ENCODE peak calls at places on chromosome 5, in seven cellular contexts. K is PC-9, G is IMR-90, X is hepatocyte, D is DND-41, U is SK-N-SH, R is OCI-LY7. S is an unnamed sample.

GRCh38 chr5:139391570-139392323 is 2.0 kb upstream of the MZB1 start:
- DNase-seq in K (peak), G (peak), X (no peak), D (peak), U (no peak), R (peak), S (peak)

GRCh38 chr5:83149671-83150070 is 72.3 kb downstream of the XRCC4 start:
- DNase-seq in K (no peak), G (peak), X (no peak), D (no peak), U (no peak), R (no peak), S (no peak)

GRCh38 chr5:96250782-96251181 is 182.3 kb downstream of the PCSK1 start:
- DNase-seq in K (no peak), G (no peak), X (no peak), D (no peak), U (no peak), R (no peak), S (no peak)

GRCh38 chr5:156386976-156387375 is 60.0 kb downstream of the SGCD start:
- DNase-seq in K (no peak), G (no peak), X (no peak), D (no peak), U (no peak), R (no peak), S (no peak)

GRCh38 chr5:134245101-134245604 is 19.3 kb upstream of the PPP2CA start:
- DNase-seq in K (peak), G (peak), X (peak), D (no peak), U (no peak), R (no peak), S (no peak)

GRCh38 chr5:85278193-85278592 is 893.5 kb upstream of the EDIL3 start:
- DNase-seq in K (no peak), G (no peak), X (no peak), D (no peak), U (no peak), R (no peak), S (no peak)

GRCh38 chr5:82734291-82734690 is 342.9 kb downstream of the TMEM167A start:
- DNase-seq in K (no peak), G (no peak), X (no peak), D (no peak), U (no peak), R (no peak), S (no peak)

GRCh38 chr5:113552137-113552536 is 38.6 kb downstream of the YTHDC2 start:
- DNase-seq in K (no peak), G (no peak), X (no peak), D (no peak), U (no peak), R (no peak), S (no peak)

GRCh38 chr5:74889523-74890105 is 23.4 kb upstream of the FAM169A start:
- DNase-seq in K (no peak), G (no peak), X (no peak), D (no peak), U (no peak), R (no peak), S (no peak)

GRCh38 chr5:14915291-14915976 is 43.9 kb upstream of the ANKH start:
- DNase-seq in K (no peak), G (peak), X (peak), D (no peak), U (no peak), R (no peak), S (no peak)

GRCh38 chr5:154881986-154882385 is 23.6 kb downstream of the CNOT8 start:
- DNase-seq in K (no peak), G (no peak), X (no peak), D (no peak), U (no peak), R (no peak), S (no peak)

GRCh38 chr5:66661149-66661548 is 65.0 kb downstream of the MAST4 start:
- DNase-seq in K (no peak), G (peak), X (no peak), D (no peak), U (no peak), R (no peak), S (no peak)

DNA sequence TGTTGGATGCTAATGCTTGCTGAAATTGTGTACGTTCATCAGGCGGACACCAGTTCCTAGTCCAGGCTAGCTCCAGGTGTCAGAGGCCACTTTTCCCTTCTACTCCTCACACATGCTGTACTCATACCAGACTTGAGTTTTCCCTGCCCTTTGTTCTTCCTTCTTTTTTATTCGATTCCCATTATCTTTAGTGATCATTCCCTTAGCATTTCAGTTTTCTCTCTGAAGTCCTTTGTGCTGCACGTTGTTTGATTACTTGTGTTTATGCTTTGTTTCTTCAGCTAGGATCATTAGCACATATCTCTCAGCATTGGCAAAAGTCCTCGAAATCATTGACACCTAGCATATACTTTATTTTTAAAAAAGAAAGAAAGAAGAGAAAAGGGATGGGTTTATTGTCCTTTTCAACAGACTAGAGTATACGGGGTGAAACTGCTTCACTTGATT is 409 bp upstream of the COX7C start:
- DNase-seq in K (no peak), G (no peak), X (no peak), D (no peak), U (no peak), R (no peak), S (no peak)
- H3K4me2 ChIP-seq in K (peak), G (no peak), X (no peak), D (peak), U (no peak), R (peak), S (peak)

GRCh38 chr5:61679562-61679961 is 347.5 kb downstream of the ZSWIM6 start:
- DNase-seq in K (no peak), G (no peak), X (no peak), D (no peak), U (no peak), R (no peak), S (no peak)
- H3K4me2 ChIP-seq in K (no peak), G (no peak), X (no peak), D (no peak), U (no peak), R (no peak), S (no peak)

DNA sequence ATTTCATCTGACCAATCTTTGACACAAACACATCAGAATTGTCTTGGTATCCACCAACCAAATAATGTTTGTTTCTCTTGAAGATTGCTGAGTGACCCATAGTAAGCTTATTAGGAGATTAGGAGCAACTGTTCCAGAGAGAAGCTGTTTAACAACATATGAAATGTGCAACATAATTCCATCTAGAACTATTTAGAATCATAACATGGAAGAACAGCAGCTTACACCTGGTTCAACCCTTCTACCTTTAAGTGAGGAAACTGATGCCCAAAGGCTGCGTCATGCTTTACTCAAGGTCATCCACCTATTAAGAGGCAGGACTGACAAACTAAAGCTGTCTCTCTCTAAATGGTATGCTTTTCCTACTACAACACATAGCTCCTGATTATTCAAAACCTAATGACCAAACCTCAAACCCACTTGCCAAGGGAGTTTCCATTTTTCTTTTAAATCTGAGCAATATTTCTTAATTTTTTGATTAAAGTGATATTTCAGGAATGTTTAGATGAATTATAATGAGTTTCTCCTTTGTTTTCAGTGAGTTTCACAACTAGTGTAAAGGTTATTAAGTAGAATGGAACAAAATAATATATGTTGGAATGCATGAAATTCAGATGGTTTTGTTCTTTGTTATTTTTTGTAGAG is 545.9 kb downstream of the RAB3C start:
- DNase-seq in K (no peak), G (no peak), X (no peak), D (no peak), U (no peak), R (no peak), S (no peak)
- H3K4me2 ChIP-seq in K (no peak), G (no peak), X (no peak), D (no peak), U (no peak), R (no peak), S (no peak)

GRCh38 chr5:17415282-17415681 is 82.7 kb upstream of the TAF11L2 start:
- DNase-seq in K (no peak), G (no peak), X (no peak), D (no peak), U (no peak), R (no peak), S (no peak)
- H3K4me2 ChIP-seq in K (no peak), G (no peak), X (peak), D (no peak), U (no peak), R (no peak), S (no peak)